ENCODE peak calls at places on chromosome 16, in eight cellular contexts. One of them, this sample, is unnamed.

GRCh38 chr16:7083086-7083485 is 249.6 kb upstream of the RBFOX1 start:
- DNase-seq in GM04503: no peak
- DNase-seq in stimulated activated CD4-positive, alpha-beta T cell treated with anti-CD3 and anti-CD28 coated beads, Interleukin-2, amount 100 ng/mL, for 48 hours: no peak
- DNase-seq in HFFc6: no peak
- DNase-seq in iris pigment epithelial cell: no peak
- DNase-seq in left cardiac atrium: no peak
- DNase-seq in hepatocyte: no peak
- DNase-seq in adrenal gland: no peak
- DNase-seq in this sample: no peak

GRCh38 chr16:66905633-66906539 is 12.8 kb downstream of the CDH16 start:
- DNase-seq in stimulated activated CD4-positive, alpha-beta T cell treated with anti-CD3 and anti-CD28 coated beads, Interleukin-2, amount 100 ng/mL, for 48 hours: no peak
- DNase-seq in GM04503: no peak
- DNase-seq in hepatocyte: peak; percentile 90
- DNase-seq in iris pigment epithelial cell: no peak
- DNase-seq in adrenal gland: peak; percentile 72
- DNase-seq in left cardiac atrium: peak; percentile 71
- DNase-seq in HFFc6: no peak
- DNase-seq in this sample: no peak

GRCh38 chr16:89003831-89004208 is 26.8 kb upstream of the CBFA2T3 start:
- DNase-seq in stimulated activated CD4-positive, alpha-beta T cell treated with anti-CD3 and anti-CD28 coated beads, Interleukin-2, amount 100 ng/mL, for 48 hours: no peak
- DNase-seq in hepatocyte: no peak
- DNase-seq in HFFc6: no peak
- DNase-seq in iris pigment epithelial cell: no peak
- DNase-seq in left cardiac atrium: no peak
- DNase-seq in GM04503: no peak
- DNase-seq in adrenal gland: no peak
- DNase-seq in this sample: no peak

GRCh38 chr16:84883301-84883700 is 63.5 kb downstream of the CRISPLD2 start:
- DNase-seq in GM04503: no peak
- DNase-seq in hepatocyte: no peak
- DNase-seq in HFFc6: no peak
- DNase-seq in left cardiac atrium: peak; percentile 68
- DNase-seq in iris pigment epithelial cell: peak; percentile 12
- DNase-seq in adrenal gland: no peak
- DNase-seq in stimulated activated CD4-positive, alpha-beta T cell treated with anti-CD3 and anti-CD28 coated beads, Interleukin-2, amount 100 ng/mL, for 48 hours: no peak
- DNase-seq in this sample: no peak

GRCh38 chr16:70520612-70521297 is 2.6 kb downstream of the COG4 start:
- DNase-seq in stimulated activated CD4-positive, alpha-beta T cell treated with anti-CD3 and anti-CD28 coated beads, Interleukin-2, amount 100 ng/mL, for 48 hours: no peak
- DNase-seq in left cardiac atrium: no peak
- DNase-seq in GM04503: peak; percentile 45
- DNase-seq in adrenal gland: no peak
- DNase-seq in iris pigment epithelial cell: peak; percentile 87
- DNase-seq in HFFc6: peak; percentile 76
- DNase-seq in hepatocyte: no peak
- DNase-seq in this sample: no peak

GRCh38 chr16:2035431-2036199 is 8.9 kb downstream of the NHERF2 start:
- DNase-seq in GM04503: no peak
- DNase-seq in iris pigment epithelial cell: peak; percentile 90
- DNase-seq in adrenal gland: no peak
- DNase-seq in left cardiac atrium: peak; percentile 81
- DNase-seq in stimulated activated CD4-positive, alpha-beta T cell treated with anti-CD3 and anti-CD28 coated beads, Interleukin-2, amount 100 ng/mL, for 48 hours: no peak
- DNase-seq in hepatocyte: peak; percentile 81
- DNase-seq in HFFc6: peak; percentile 81
- DNase-seq in this sample: peak; percentile 84

GRCh38 chr16:88303890-88304819 is 78.6 kb upstream of the ZNF469 start:
- DNase-seq in left cardiac atrium: peak; percentile 62
- DNase-seq in stimulated activated CD4-positive, alpha-beta T cell treated with anti-CD3 and anti-CD28 coated beads, Interleukin-2, amount 100 ng/mL, for 48 hours: no peak
- DNase-seq in hepatocyte: peak; percentile 82
- DNase-seq in adrenal gland: peak; percentile 79
- DNase-seq in iris pigment epithelial cell: peak; percentile 94
- DNase-seq in GM04503: peak; percentile 98
- DNase-seq in HFFc6: peak; percentile 93
- DNase-seq in this sample: peak; percentile 78

GRCh38 chr16:48965391-48965790 is 316.2 kb downstream of the CBLN1 start:
- DNase-seq in adrenal gland: no peak
- DNase-seq in HFFc6: no peak
- DNase-seq in left cardiac atrium: no peak
- DNase-seq in hepatocyte: no peak
- DNase-seq in stimulated activated CD4-positive, alpha-beta T cell treated with anti-CD3 and anti-CD28 coated beads, Interleukin-2, amount 100 ng/mL, for 48 hours: no peak
- DNase-seq in GM04503: no peak
- DNase-seq in iris pigment epithelial cell: no peak
- DNase-seq in this sample: no peak